ENCODE peak calls at places on chromosomes 4 and X, in four cellular contexts. R, Q, F and M are unnamed samples.

GRCh38 chrX:126164689-126165400 is 1.2 kb downstream of the DCAF12L2 start:
- DNase-seq in R (no peak), Q (no peak), F (no peak), M (no peak)

GRCh38 chrX:17706676-17707075 is 30.6 kb upstream of the SCML1 start:
- DNase-seq in R (peak; percentile 84), Q (no peak), F (peak; percentile 45), M (peak; percentile 31)

GRCh38 chr4:185847352-185848078 is 35.5 kb upstream of the SORBS2 start:
- DNase-seq in R (peak; percentile 91), Q (no peak), F (peak; percentile 76), M (peak; percentile 93)

GRCh38 chr4:139658185-139658584 is 7.4 kb upstream of the MGST2 start:
- DNase-seq in R (no peak), Q (no peak), F (no peak), M (no peak)

GRCh38 chr4:153535735-153536494 is 69.8 kb downstream of the TMEM131L start:
- DNase-seq in R (peak; percentile 45), Q (no peak), F (peak; percentile 38), M (no peak)

GRCh38 chr4:162793571-162793970 is 373.1 kb downstream of the NAF1 start:
- DNase-seq in R (no peak), Q (no peak), F (peak; percentile 89), M (no peak)

GRCh38 chr4:15765910-15766703 is 12.0 kb upstream of the CD38 start:
- DNase-seq in R (no peak), Q (peak; percentile 46), F (no peak), M (no peak)

GRCh38 chr4:56149601-56150000 is 200.9 kb downstream of the CEP135 start:
- DNase-seq in R (peak; percentile 70), Q (no peak), F (peak; percentile 77), M (peak; percentile 71)

GRCh38 chrX:20522420-20522819 is 255.7 kb upstream of the RPS6KA3 start:
- DNase-seq in R (no peak), Q (no peak), F (no peak), M (no peak)

GRCh38 chr4:140326395-140326993 is 47.0 kb upstream of the SCOC start:
- DNase-seq in R (peak; percentile 73), Q (no peak), F (peak; percentile 72), M (no peak)

GRCh38 chr4:3217266-3217665 is 31.7 kb upstream of the MSANTD1 start:
- DNase-seq in R (no peak), Q (no peak), F (no peak), M (no peak)

GRCh38 chr4:141036786-141037185 is 96.5 kb downstream of the RNF150 start:
- DNase-seq in R (no peak), Q (no peak), F (no peak), M (no peak)

GRCh38 chr4:121968859-121969258 is 17.0 kb upstream of the TRPC3 start:
- DNase-seq in R (no peak), Q (no peak), F (no peak), M (no peak)

GRCh38 chr4:121960801-121961200 is 8.9 kb upstream of the TRPC3 start:
- DNase-seq in R (no peak), Q (no peak), F (no peak), M (no peak)

GRCh38 chr4:121964958-121965357 is 13.1 kb upstream of the TRPC3 start:
- DNase-seq in R (no peak), Q (no peak), F (no peak), M (no peak)
- H3K4me3 ChIP-seq in R (no peak overlapping the region), Q (no peak overlapping the region), F (no peak overlapping the region), M (no peak overlapping the region)

DNA sequence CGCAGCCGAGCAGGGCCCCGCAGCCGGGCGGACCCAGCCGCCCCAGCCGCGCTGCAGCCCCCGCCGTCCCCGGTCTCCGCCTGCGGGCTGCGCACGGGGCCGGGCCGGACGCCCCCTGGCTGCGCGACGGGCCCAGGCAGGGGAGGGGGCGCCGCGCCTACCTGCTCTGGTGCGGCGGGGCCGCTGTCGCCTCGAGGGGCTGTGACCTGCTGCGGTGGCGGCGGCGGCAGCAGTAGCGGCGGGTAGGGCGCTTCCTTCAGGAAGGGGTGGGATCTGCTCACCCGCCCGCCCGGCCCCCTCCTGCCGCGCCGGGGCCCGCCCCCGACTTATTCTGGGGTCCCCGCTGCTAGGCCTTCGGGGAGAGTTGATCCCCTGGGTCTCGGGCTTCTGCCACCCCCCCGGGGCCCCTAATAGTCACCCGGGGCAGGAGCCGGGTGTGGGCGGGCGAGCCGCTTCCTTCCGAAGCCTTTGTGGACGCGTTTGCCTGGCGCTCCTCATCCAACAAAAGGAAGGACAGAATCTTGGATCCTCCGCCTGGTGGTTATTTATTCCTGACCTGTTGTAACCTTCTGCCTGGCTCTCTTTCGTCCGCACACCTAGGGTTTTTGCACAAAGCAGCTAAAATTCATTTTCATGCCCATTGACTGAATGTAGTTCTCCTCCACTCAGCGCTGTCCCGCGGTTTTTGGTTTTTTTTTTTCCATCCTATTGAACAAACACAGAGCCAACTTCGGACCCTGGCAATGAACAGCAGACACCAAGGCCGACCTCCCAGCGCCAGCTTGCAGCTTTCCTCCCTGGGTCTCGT is at the start of gene TMEM150C:
- DNase-seq in R (peak; percentile 61), Q (no peak), F (peak; percentile 39), M (no peak)
- H3K4me3 ChIP-seq in R (peak within 1 kb of the TSS; percentile 78), Q (no peak within 1 kb of the TSS), F (peak within 1 kb of the TSS; percentile 33), M (peak within 1 kb of the TSS; percentile 45)

DNA sequence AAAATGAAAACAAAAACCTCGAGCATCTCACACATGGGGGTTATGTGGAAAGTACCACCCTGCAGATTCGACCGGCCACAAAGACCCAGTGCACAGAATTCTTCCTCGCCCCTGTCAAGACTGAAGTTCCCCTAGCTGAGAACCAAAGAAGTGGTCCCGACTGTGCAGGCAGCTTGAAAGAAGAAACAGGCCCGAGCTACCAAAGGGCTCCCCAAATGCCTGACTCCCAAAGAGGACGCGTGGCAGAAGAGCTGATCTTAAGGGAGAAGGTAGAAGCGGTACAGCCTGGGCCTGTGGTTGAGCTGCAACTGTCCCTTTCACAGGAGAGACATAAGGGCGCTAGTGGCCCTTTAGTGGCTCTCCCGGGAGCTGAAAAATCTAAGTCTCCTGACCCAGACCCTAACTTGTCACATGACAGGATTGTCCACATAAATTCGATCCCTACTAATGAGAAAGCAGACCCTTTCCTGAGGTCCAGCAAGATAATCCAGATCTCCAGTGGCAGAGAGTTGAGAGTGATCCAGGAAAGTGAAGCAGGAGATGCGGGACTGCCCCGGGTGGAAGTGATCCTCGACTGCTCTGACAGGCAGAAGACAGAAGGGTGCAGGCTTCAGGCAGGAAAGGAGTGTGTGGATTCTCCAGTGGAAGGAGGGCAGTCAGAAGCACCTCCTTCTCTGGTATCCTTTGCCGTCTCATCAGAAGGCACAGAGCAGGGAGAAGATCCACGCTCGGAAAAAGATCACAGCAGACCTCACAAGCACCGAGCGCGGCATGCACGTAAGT is 108.8 kb upstream of the MYOZ2 start:
- DNase-seq in R (peak; percentile 12), Q (peak; percentile 31), F (no peak), M (no peak)
- H3K4me3 ChIP-seq in R (peak overlapping the region; percentile 69), Q (no peak overlapping the region), F (no peak overlapping the region), M (peak overlapping the region; percentile 37)

GRCh38 chr4:25030283-25031076 is at the start of gene LGI2:
- DNase-seq in R (peak; percentile 60), Q (no peak), F (peak; percentile 45), M (no peak)

GRCh38 chr4:25031077-25031606 is 396 bp upstream of the LGI2 start:
- DNase-seq in R (peak; percentile 46), Q (no peak), F (peak; percentile 67), M (peak; percentile 6)

GRCh38 chr4:25032126-25032525 is 1.4 kb upstream of the LGI2 start:
- DNase-seq in R (peak; percentile 64), Q (no peak), F (peak; percentile 27), M (no peak)

DNA sequence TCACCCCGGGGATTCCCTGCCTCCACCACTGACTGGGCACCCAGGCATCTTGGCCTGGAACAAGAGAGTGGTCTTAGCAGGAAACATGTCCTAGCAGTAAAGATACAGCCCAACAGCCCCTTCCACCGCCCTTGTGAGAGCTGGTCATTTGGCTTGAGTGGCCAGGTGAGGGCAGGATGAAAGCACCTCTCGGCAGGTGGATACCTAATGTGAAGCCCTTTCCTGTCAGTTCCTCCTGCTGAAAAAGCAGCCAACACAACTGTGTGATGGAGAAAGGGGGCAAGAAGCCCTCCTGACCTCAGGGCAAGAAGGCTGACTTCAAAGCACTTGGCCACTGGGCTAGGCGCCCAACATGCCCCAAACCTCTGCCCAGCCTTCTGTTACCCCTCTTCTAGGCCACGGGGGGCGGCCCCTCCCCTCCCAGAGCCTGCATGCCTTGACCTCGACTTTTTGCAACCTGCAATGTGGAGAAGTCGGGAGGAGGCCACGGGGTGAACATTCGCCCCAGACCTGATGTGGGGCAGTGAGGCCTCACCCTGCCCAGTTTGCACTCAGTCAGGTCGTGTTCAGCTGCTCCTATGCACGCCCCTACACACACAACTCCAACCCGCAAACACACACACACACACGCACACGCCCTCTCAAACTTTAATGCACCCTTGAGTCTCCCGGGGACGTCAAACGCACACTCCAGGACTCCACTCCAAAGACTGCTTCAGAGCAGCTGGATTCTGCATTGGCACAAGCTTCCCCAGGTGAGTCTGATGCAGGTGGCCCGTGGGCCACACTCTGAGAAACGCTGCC is 1.1 kb downstream of the LGI2 start:
- DNase-seq in R (no peak), Q (no peak), F (no peak), M (no peak)
- H3K4me3 ChIP-seq in R (peak overlapping the region; percentile 58), Q (no peak overlapping the region), F (peak overlapping the region; percentile 72), M (peak overlapping the region; percentile 44)